ENCODE peak calls at places on chromosomes 13 and 19, in nine cellular contexts. Q is tibial artery, C is ovary, H is thoracic aorta, M is upper lobe of right lung, P is heart right ventricle, E is heart left ventricle, J is cardiac muscle cell, A is colonic mucosa. F is an unnamed sample. For H3K4me1, the result is how much of the 10 kb centered on the place peaks cover.

GRCh38 chr19:15419413-15420025 is 731 bp upstream of the AKAP8L start:
- DNase-seq in Q (no peak), C (no peak), H (no peak), M (no peak), P (no peak), E (no peak), J (peak), A (no peak), F (no peak)

GRCh38 chr19:58154679-58155648 is 4.4 kb upstream of the ZNF329 start:
- DNase-seq in Q (peak), C (peak), H (peak), M (peak), P (peak), E (peak), J (peak), A (peak), F (peak)

GRCh38 chr13:36834299-36834698 is 15.3 kb downstream of the RFXAP start:
- DNase-seq in Q (no peak), C (no peak), H (no peak), M (no peak), P (no peak), E (no peak), J (no peak), A (no peak), F (no peak)

GRCh38 chr13:44280461-44280860 is 93.2 kb upstream of the SERP2 start:
- DNase-seq in Q (no peak), C (no peak), H (no peak), M (no peak), P (no peak), E (no peak), J (no peak), A (no peak), F (no peak)

GRCh38 chr19:16342002-16342715 is 17.5 kb downstream of the KLF2 start:
- DNase-seq in Q (no peak), C (no peak), H (no peak), M (no peak), P (no peak), E (peak), J (peak), A (no peak), F (no peak)

GRCh38 chr13:99987180-99988047 is 5.8 kb downstream of the ZIC2 start:
- DNase-seq in Q (no peak), C (no peak), H (no peak), M (peak), P (no peak), E (no peak), J (no peak), A (no peak), F (no peak)

GRCh38 chr13:38582133-38582532 is 104.7 kb upstream of the FREM2 start:
- DNase-seq in Q (no peak), C (no peak), H (no peak), M (no peak), P (no peak), E (no peak), J (peak), A (peak), F (no peak)

GRCh38 chr19:7515471-7516226 is at the start of gene ZNF358:
- DNase-seq in Q (peak), C (peak), H (peak), M (peak), P (peak), E (peak), J (peak), A (peak), F (peak)

GRCh38 chr13:102405499-102406079 is 3.7 kb upstream of the FGF14 start:
- DNase-seq in Q (no peak), C (no peak), H (no peak), M (no peak), P (no peak), E (no peak), J (no peak), A (no peak), F (no peak)

GRCh38 chr13:30020726-30021312 is 170.4 kb upstream of the UBL3 start:
- DNase-seq in Q (no peak), C (no peak), H (no peak), M (no peak), P (no peak), E (no peak), J (no peak), A (no peak), F (no peak)

GRCh38 chr19:5452594-5453565 is 2.3 kb upstream of the ZNRF4 start:
- DNase-seq in Q (no peak), C (no peak), H (no peak), M (no peak), P (no peak), E (no peak), J (peak), A (no peak), F (no peak)

GRCh38 chr19:17997969-17998826 is 9.8 kb upstream of the ARRDC2 start:
- DNase-seq in Q (peak), C (no peak), H (no peak), M (peak), P (no peak), E (no peak), J (no peak), A (no peak), F (no peak)

GRCh38 chr19:7547153-7547552 is 11.6 kb downstream of the PNPLA6 start:
- DNase-seq in Q (no peak), C (no peak), H (no peak), M (no peak), P (no peak), E (no peak), J (no peak), A (no peak), F (no peak)

GRCh38 chr19:43751466-43752220 is 3.1 kb downstream of the SMG9 start:
- DNase-seq in Q (no peak), C (no peak), H (no peak), M (no peak), P (no peak), E (no peak), J (no peak), A (no peak), F (no peak)

GRCh38 chr19:50870417-50871089 is 2.7 kb upstream of the KLK2 start:
- DNase-seq in Q (no peak), C (no peak), H (no peak), M (no peak), P (no peak), E (no peak), J (peak), A (no peak), F (no peak)

GRCh38 chr19:32166238-32166637 is 179.2 kb upstream of the ZNF507 start:
- DNase-seq in Q (no peak), C (no peak), H (no peak), M (no peak), P (no peak), E (no peak), J (no peak), A (no peak), F (no peak)

GRCh38 chr19:44738603-44739585 is 9.6 kb upstream of the BCL3 start:
- DNase-seq in Q (no peak), C (no peak), H (no peak), M (no peak), P (no peak), E (no peak), J (no peak), A (peak), F (no peak)

GRCh38 chr13:23160241-23161175 is 20.3 kb upstream of the SGCG start:
- DNase-seq in Q (no peak), C (no peak), H (no peak), M (no peak), P (no peak), E (no peak), J (peak), A (no peak), F (no peak)

GRCh38 chr13:114151565-114152284 is 19.3 kb upstream of the RASA3 start:
- DNase-seq in Q (no peak), C (no peak), H (no peak), M (peak), P (no peak), E (no peak), J (peak), A (peak), F (peak)

GRCh38 chr19:12997225-12997966 is 2.1 kb downstream of the NFIX start:
- DNase-seq in Q (no peak), C (no peak), H (no peak), M (no peak), P (no peak), E (no peak), J (no peak), A (no peak), F (no peak)

GRCh38 chr19:12996542-12997094 is 1.3 kb downstream of the NFIX start:
- DNase-seq in Q (no peak), C (no peak), H (no peak), M (no peak), P (peak), E (peak), J (peak), A (no peak), F (peak)

GRCh38 chr19:12995596-12996541 is 594 bp downstream of the NFIX start:
- DNase-seq in Q (no peak), C (peak), H (no peak), M (no peak), P (no peak), E (peak), J (peak), A (peak), F (peak)

GRCh38 chr19:13001166-13001501 is 5.9 kb downstream of the NFIX start:
- DNase-seq in Q (no peak), C (no peak), H (no peak), M (no peak), P (no peak), E (no peak), J (no peak), A (no peak), F (no peak)

DNA sequence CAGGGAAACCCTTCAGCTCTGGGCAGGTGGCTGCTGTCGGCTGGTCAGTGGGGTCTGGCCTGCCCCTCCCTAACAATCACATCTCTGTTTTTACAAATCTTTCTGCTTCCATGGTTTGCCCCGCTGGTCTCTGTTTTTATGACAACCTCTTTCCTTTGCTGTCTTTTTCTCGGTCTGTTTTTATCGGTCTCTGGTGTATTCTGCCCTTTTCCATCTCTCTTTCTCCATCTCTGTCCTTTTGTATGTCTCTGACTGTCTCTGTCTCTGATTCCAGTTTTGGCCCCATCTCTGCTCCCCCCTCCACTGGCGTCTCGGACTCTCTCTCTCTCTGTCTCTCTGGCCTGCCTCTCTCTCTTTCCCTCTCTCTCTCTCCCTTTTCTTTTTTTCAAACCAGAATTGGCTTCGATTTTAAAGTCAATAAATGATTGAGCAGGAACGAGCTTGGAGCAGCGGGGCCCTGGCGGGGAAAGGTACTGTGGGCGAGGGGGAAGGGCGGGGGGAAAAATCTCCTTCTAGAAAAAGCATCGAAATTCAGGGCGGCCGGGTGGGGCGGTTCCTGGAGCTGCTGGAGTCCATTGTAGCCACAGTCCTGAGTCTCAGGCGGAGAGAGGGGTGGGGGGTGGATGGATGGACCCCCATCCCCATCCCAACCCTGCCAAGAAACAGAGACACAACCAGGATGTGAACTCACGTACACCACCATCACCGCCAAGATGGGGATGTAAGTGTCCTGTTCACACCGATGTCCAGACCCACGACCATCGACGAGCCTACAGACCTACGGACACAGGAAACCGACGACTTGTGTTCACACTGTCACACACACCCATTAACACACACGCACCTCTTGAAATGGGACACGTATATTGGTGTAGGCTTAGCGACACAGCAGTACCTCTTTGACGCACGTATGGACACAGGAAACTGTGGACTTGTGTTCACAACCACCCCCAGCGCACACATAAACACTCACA is 3.0 kb downstream of the NFIX start:
- DNase-seq in Q (no peak), C (no peak), H (no peak), M (no peak), P (no peak), E (no peak), J (no peak), A (no peak), F (peak)
- H3K4me1 ChIP-seq in Q (under half), C (under half), H (half or more), M (under half), P (under half), E (under half), J (under half), A (under half), F (under half)

GRCh38 chr19:34994643-34995471 is 5.3 kb upstream of the GRAMD1A start:
- DNase-seq in Q (peak), C (peak), H (no peak), M (peak), P (no peak), E (peak), J (no peak), A (peak), F (no peak)

GRCh38 chr19:34999498-35000337 is at the start of gene GRAMD1A:
- DNase-seq in Q (peak), C (peak), H (peak), M (peak), P (peak), E (peak), J (peak), A (peak), F (peak)

GRCh38 chr19:34998777-34999497 is 1.2 kb upstream of the GRAMD1A start:
- DNase-seq in Q (peak), C (no peak), H (no peak), M (no peak), P (no peak), E (peak), J (no peak), A (peak), F (no peak)

GRCh38 chr19:34995551-34995950 is 4.6 kb upstream of the GRAMD1A start:
- DNase-seq in Q (no peak), C (no peak), H (no peak), M (no peak), P (no peak), E (no peak), J (no peak), A (peak), F (no peak)

GRCh38 chr19:34996978-34997640 is 3.0 kb upstream of the GRAMD1A start:
- DNase-seq in Q (no peak), C (no peak), H (no peak), M (no peak), P (no peak), E (no peak), J (peak), A (no peak), F (peak)
- H3K4me1 ChIP-seq in Q (under half), C (under half), H (half or more), M (under half), P (half or more), E (under half), J (under half), A (under half), F (under half)

GRCh38 chr19:3683866-3684816 is 16.1 kb downstream of the PIP5K1C start:
- DNase-seq in Q (no peak), C (no peak), H (no peak), M (no peak), P (no peak), E (no peak), J (peak), A (no peak), F (no peak)
- H3K4me1 ChIP-seq in Q (under half), C (under half), H (half or more), M (under half), P (under half), E (under half), J (under half), A (under half), F (under half)

GRCh38 chr13:48580185-48580803 is 47.4 kb upstream of the RCBTB2 start:
- DNase-seq in Q (peak), C (peak), H (peak), M (no peak), P (no peak), E (peak), J (peak), A (peak), F (peak)

GRCh38 chr13:48579167-48579918 is 46.5 kb upstream of the RCBTB2 start:
- DNase-seq in Q (no peak), C (no peak), H (no peak), M (no peak), P (no peak), E (no peak), J (no peak), A (peak), F (no peak)

GRCh38 chr13:48583859-48584311 is 51.0 kb upstream of the RCBTB2 start:
- DNase-seq in Q (no peak), C (no peak), H (no peak), M (no peak), P (no peak), E (no peak), J (no peak), A (no peak), F (no peak)

GRCh38 chr13:48580886-48581285 is 48.0 kb upstream of the RCBTB2 start:
- DNase-seq in Q (no peak), C (no peak), H (no peak), M (no peak), P (no peak), E (no peak), J (no peak), A (no peak), F (no peak)

DNA sequence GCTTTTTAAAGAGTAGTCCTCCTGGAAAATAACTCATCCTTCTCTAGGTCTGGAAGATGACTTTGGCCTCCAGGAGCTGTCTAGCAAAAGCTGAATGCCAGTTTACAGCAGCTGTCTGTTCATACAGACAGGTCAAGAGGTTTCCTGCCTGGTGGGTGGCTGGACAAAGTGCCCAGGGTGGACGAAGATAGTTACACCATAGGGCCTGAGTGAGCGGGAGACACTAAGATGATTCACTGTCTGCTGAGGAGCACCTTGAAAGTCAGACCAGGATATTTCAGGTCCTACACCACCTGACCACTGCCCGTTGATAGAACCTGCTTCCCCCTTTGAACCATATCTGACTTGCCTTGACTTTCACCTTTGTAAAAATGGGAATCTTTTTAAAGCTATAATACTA is 49.2 kb upstream of the RCBTB2 start:
- DNase-seq in Q (no peak), C (no peak), H (no peak), M (no peak), P (no peak), E (no peak), J (no peak), A (no peak), F (no peak)
- H3K4me1 ChIP-seq in Q (under half), C (under half), H (under half), M (under half), P (half or more), E (under half), J (under half), A (under half), F (under half)

GRCh38 chr19:56114051-56114694 is 6.9 kb downstream of the ZNF787 start:
- DNase-seq in Q (no peak), C (no peak), H (no peak), M (no peak), P (no peak), E (no peak), J (no peak), A (no peak), F (no peak)

GRCh38 chr19:56113071-56113632 is 7.9 kb downstream of the ZNF787 start:
- DNase-seq in Q (no peak), C (no peak), H (no peak), M (no peak), P (no peak), E (no peak), J (no peak), A (no peak), F (no peak)

GRCh38 chr19:56115490-56115889 is 5.6 kb downstream of the ZNF787 start:
- DNase-seq in Q (no peak), C (no peak), H (no peak), M (no peak), P (no peak), E (no peak), J (no peak), A (no peak), F (no peak)

GRCh38 chr19:56116606-56117005 is 4.5 kb downstream of the ZNF787 start:
- DNase-seq in Q (no peak), C (no peak), H (no peak), M (no peak), P (no peak), E (no peak), J (no peak), A (no peak), F (no peak)

GRCh38 chr19:56114711-56115110 is 6.4 kb downstream of the ZNF787 start:
- DNase-seq in Q (no peak), C (no peak), H (no peak), M (no peak), P (no peak), E (no peak), J (no peak), A (no peak), F (no peak)
- H3K4me1 ChIP-seq in Q (under half), C (under half), H (under half), M (half or more), P (half or more), E (half or more), J (half or more), A (under half), F (half or more)

GRCh38 chr19:1854032-1854541 is 5.8 kb upstream of the REXO1 start:
- DNase-seq in Q (peak), C (no peak), H (no peak), M (no peak), P (no peak), E (no peak), J (no peak), A (no peak), F (no peak)
- H3K4me1 ChIP-seq in Q (under half), C (under half), H (under half), M (half or more), P (half or more), E (under half), J (under half), A (under half), F (under half)

GRCh38 chr13:33642374-33643065 is 175.4 kb upstream of the RFC3 start:
- DNase-seq in Q (no peak), C (peak), H (no peak), M (no peak), P (no peak), E (peak), J (peak), A (no peak), F (peak)
- H3K4me1 ChIP-seq in Q (under half), C (under half), H (under half), M (under half), P (half or more), E (under half), J (under half), A (under half), F (under half)